ENCODE peak calls at places on chromosomes 4 and X, in four cellular contexts. One of them, this sample, is unnamed.

GRCh38 chrX:48071064-48071985 is at the start of gene ZNF630:
- DNase-seq in CD8-positive, alpha-beta T cell: peak; percentile 25
- DNase-seq in cardiac muscle cell: peak; percentile 73
- DNase-seq in upper lobe of left lung: peak; percentile 87
- DNase-seq in this sample: peak; percentile 18

GRCh38 chrX:15988661-15989603 is 134.3 kb upstream of the AP1S2 start:
- DNase-seq in CD8-positive, alpha-beta T cell: no peak
- DNase-seq in cardiac muscle cell: no peak
- DNase-seq in upper lobe of left lung: no peak
- DNase-seq in this sample: no peak

GRCh38 chr4:65918217-65918616 is 247.9 kb upstream of the EPHA5 start:
- DNase-seq in CD8-positive, alpha-beta T cell: no peak
- DNase-seq in cardiac muscle cell: peak; percentile 5
- DNase-seq in upper lobe of left lung: no peak
- DNase-seq in this sample: no peak

GRCh38 chr4:103098746-103099421 is 750 bp downstream of the BDH2 start:
- DNase-seq in CD8-positive, alpha-beta T cell: no peak
- DNase-seq in cardiac muscle cell: peak; percentile 8
- DNase-seq in upper lobe of left lung: no peak
- DNase-seq in this sample: no peak

GRCh38 chr4:88697588-88698329 is at the start of gene NAP1L5:
- DNase-seq in CD8-positive, alpha-beta T cell: peak; percentile 55
- DNase-seq in cardiac muscle cell: peak; percentile 35
- DNase-seq in upper lobe of left lung: peak; percentile 70
- DNase-seq in this sample: peak; percentile 66

GRCh38 chr4:113539408-113539807 is 222.1 kb downstream of the CAMK2D start:
- DNase-seq in CD8-positive, alpha-beta T cell: no peak
- DNase-seq in cardiac muscle cell: no peak
- DNase-seq in upper lobe of left lung: no peak
- DNase-seq in this sample: no peak

GRCh38 chr4:183353557-183353956 is 31.3 kb upstream of the CLDN24 start:
- DNase-seq in CD8-positive, alpha-beta T cell: no peak
- DNase-seq in cardiac muscle cell: no peak
- DNase-seq in upper lobe of left lung: no peak
- DNase-seq in this sample: no peak

GRCh38 chr4:111362891-111363290 is 740.0 kb upstream of the PITX2 start:
- DNase-seq in CD8-positive, alpha-beta T cell: no peak
- DNase-seq in cardiac muscle cell: no peak
- DNase-seq in upper lobe of left lung: no peak
- DNase-seq in this sample: no peak

GRCh38 chrX:24629701-24630100 is 17.4 kb downstream of the PCYT1B start:
- DNase-seq in CD8-positive, alpha-beta T cell: no peak
- DNase-seq in cardiac muscle cell: no peak
- DNase-seq in upper lobe of left lung: no peak
- DNase-seq in this sample: no peak

GRCh38 chr4:95531141-95531540 is 17.6 kb downstream of the UNC5C start:
- DNase-seq in CD8-positive, alpha-beta T cell: no peak
- DNase-seq in cardiac muscle cell: peak; percentile 37
- DNase-seq in upper lobe of left lung: no peak
- DNase-seq in this sample: no peak

GRCh38 chr4:111671756-111672155 is 473.5 kb upstream of the FAM241A start:
- DNase-seq in CD8-positive, alpha-beta T cell: no peak
- DNase-seq in cardiac muscle cell: no peak
- DNase-seq in upper lobe of left lung: no peak
- DNase-seq in this sample: no peak

GRCh38 chrX:20061869-20062254 is 54.8 kb downstream of the MAP7D2 start:
- DNase-seq in CD8-positive, alpha-beta T cell: no peak
- DNase-seq in cardiac muscle cell: no peak
- DNase-seq in upper lobe of left lung: no peak
- DNase-seq in this sample: no peak

GRCh38 chrX:65644621-65645287 is 22.7 kb upstream of the MSN start:
- DNase-seq in CD8-positive, alpha-beta T cell: no peak
- DNase-seq in cardiac muscle cell: no peak
- DNase-seq in upper lobe of left lung: peak; percentile 93
- DNase-seq in this sample: no peak

GRCh38 chrX:150569155-150569477 is 695 bp downstream of the MTM1 start:
- DNase-seq in CD8-positive, alpha-beta T cell: peak; percentile 11
- DNase-seq in cardiac muscle cell: no peak
- DNase-seq in upper lobe of left lung: peak; percentile 40
- DNase-seq in this sample: no peak

GRCh38 chrX:848366-848765 is 217.8 kb downstream of the SHOX start:
- DNase-seq in CD8-positive, alpha-beta T cell: no peak
- DNase-seq in cardiac muscle cell: no peak
- DNase-seq in upper lobe of left lung: no peak
- DNase-seq in this sample: no peak

GRCh38 chr4:82480786-82481317 is 50.5 kb downstream of the ENOPH1 start:
- DNase-seq in CD8-positive, alpha-beta T cell: no peak
- DNase-seq in cardiac muscle cell: no peak
- DNase-seq in upper lobe of left lung: no peak
- DNase-seq in this sample: no peak

GRCh38 chrX:45711231-45711630 is 510.6 kb upstream of the DIPK2B start:
- DNase-seq in CD8-positive, alpha-beta T cell: no peak
- DNase-seq in cardiac muscle cell: no peak
- DNase-seq in upper lobe of left lung: no peak
- DNase-seq in this sample: no peak

GRCh38 chr4:72136429-72136828 is 104.6 kb downstream of the NPFFR2 start:
- DNase-seq in CD8-positive, alpha-beta T cell: no peak
- DNase-seq in cardiac muscle cell: peak; percentile 14
- DNase-seq in upper lobe of left lung: no peak
- DNase-seq in this sample: no peak

GRCh38 chr4:178242655-178243054 is 800.4 kb upstream of the AGA start:
- DNase-seq in CD8-positive, alpha-beta T cell: no peak
- DNase-seq in cardiac muscle cell: no peak
- DNase-seq in upper lobe of left lung: no peak
- DNase-seq in this sample: no peak

GRCh38 chr4:178244785-178245184 is 802.5 kb upstream of the AGA start:
- DNase-seq in CD8-positive, alpha-beta T cell: no peak
- DNase-seq in cardiac muscle cell: no peak
- DNase-seq in upper lobe of left lung: no peak
- DNase-seq in this sample: no peak

GRCh38 chr4:178240891-178241290 is 798.7 kb upstream of the AGA start:
- DNase-seq in CD8-positive, alpha-beta T cell: no peak
- DNase-seq in cardiac muscle cell: no peak
- DNase-seq in upper lobe of left lung: no peak
- DNase-seq in this sample: no peak

DNA sequence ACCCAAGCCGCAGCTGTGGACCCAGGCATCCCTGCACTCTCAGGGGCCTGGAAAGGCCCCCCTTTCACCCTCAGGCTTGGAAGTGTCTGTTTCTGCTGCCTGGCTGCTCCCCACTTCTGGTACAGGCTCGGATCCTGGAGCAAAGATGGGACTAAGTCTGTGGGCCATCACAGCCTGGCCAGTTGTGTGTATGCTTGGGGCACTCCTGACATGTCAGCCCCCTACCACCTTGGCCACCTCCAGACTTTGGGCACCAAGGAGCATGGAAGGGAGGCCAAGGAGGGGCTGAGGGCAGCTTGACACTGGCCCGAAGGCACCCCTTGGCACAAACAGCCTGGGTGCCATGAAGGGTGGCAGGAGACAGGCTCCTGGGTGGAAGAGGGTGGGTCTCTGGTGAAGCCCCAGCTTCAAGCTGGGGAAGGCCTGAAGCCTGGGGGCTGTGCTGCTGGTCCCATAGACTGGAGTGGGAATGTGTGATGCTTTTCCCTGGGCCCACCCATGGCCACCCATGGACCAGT is 799.4 kb upstream of the AGA start:
- DNase-seq in CD8-positive, alpha-beta T cell: no peak
- DNase-seq in cardiac muscle cell: no peak
- DNase-seq in upper lobe of left lung: no peak
- DNase-seq in this sample: no peak
- H3K9me3 ChIP-seq in CD8-positive, alpha-beta T cell: no peaks in the 10 kb centered on the region
- H3K9me3 ChIP-seq in cardiac muscle cell: no peaks in the 10 kb centered on the region
- H3K9me3 ChIP-seq in upper lobe of left lung: peaks cover 22% of the 10 kb centered on the region
- H3K9me3 ChIP-seq in this sample: no peaks in the 10 kb centered on the region

GRCh38 chrX:151780621-151781020 is 46.1 kb downstream of the CNGA2 start:
- DNase-seq in CD8-positive, alpha-beta T cell: no peak
- DNase-seq in cardiac muscle cell: no peak
- DNase-seq in upper lobe of left lung: no peak
- DNase-seq in this sample: no peak

GRCh38 chrX:151776936-151777335 is 42.4 kb downstream of the CNGA2 start:
- DNase-seq in CD8-positive, alpha-beta T cell: no peak
- DNase-seq in cardiac muscle cell: no peak
- DNase-seq in upper lobe of left lung: no peak
- DNase-seq in this sample: no peak

GRCh38 chrX:151776113-151776790 is 41.7 kb downstream of the CNGA2 start:
- DNase-seq in CD8-positive, alpha-beta T cell: no peak
- DNase-seq in cardiac muscle cell: no peak
- DNase-seq in upper lobe of left lung: no peak
- DNase-seq in this sample: no peak

GRCh38 chrX:151773434-151773833 is 38.9 kb downstream of the CNGA2 start:
- DNase-seq in CD8-positive, alpha-beta T cell: no peak
- DNase-seq in cardiac muscle cell: no peak
- DNase-seq in upper lobe of left lung: no peak
- DNase-seq in this sample: no peak

GRCh38 chrX:151779258-151779657 is 44.7 kb downstream of the CNGA2 start:
- DNase-seq in CD8-positive, alpha-beta T cell: no peak
- DNase-seq in cardiac muscle cell: no peak
- DNase-seq in upper lobe of left lung: no peak
- DNase-seq in this sample: no peak
- H3K9me3 ChIP-seq in CD8-positive, alpha-beta T cell: no peaks in the 10 kb centered on the region
- H3K9me3 ChIP-seq in cardiac muscle cell: no peaks in the 10 kb centered on the region
- H3K9me3 ChIP-seq in upper lobe of left lung: no peaks in the 10 kb centered on the region
- H3K9me3 ChIP-seq in this sample: no peaks in the 10 kb centered on the region

DNA sequence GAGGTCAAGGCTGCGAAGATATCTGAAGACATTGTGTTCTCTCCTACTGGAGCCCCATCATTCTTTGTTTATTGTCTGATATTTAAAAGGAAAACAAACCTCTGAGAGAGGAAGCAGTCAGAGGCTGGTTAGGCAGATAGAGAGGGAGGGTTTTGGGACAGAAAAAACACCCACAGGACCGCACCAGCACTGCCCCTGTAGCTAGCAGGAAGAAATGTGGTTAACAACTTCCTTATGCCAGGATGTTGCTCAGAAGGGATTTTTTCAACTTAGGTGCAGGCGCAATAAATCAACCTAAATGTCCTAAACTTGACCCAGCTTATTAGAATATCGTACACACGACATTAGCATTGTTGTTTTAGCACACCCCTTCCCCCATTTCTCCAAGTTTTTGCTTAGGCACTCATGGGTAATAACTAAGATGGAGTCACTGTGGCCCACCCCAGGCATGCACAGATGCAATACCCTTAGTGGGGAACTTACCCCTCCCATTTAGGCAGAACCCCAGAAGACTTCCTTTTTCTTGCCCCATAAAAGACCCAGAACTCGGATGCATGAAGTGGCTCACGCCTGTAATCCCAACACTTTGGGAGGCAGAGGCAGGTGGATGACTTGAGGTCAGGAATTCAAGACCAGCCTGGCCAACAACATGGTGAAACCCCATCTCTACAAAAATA is 2.8 kb upstream of the ZNF718 start:
- DNase-seq in CD8-positive, alpha-beta T cell: peak; percentile 29
- DNase-seq in cardiac muscle cell: no peak
- DNase-seq in upper lobe of left lung: peak; percentile 34
- DNase-seq in this sample: no peak
- H3K9me3 ChIP-seq in CD8-positive, alpha-beta T cell: no peaks in the 10 kb centered on the region
- H3K9me3 ChIP-seq in cardiac muscle cell: no peaks in the 10 kb centered on the region
- H3K9me3 ChIP-seq in upper lobe of left lung: peaks cover 2% of the 10 kb centered on the region
- H3K9me3 ChIP-seq in this sample: peaks cover 8% of the 10 kb centered on the region

GRCh38 chr4:129064717-129065116 is 28.6 kb downstream of the SCLT1 start:
- DNase-seq in CD8-positive, alpha-beta T cell: no peak
- DNase-seq in cardiac muscle cell: no peak
- DNase-seq in upper lobe of left lung: no peak
- DNase-seq in this sample: no peak

GRCh38 chr4:129062580-129062979 is 30.8 kb downstream of the SCLT1 start:
- DNase-seq in CD8-positive, alpha-beta T cell: no peak
- DNase-seq in cardiac muscle cell: no peak
- DNase-seq in upper lobe of left lung: no peak
- DNase-seq in this sample: no peak

GRCh38 chr4:129063640-129064039 is 29.7 kb downstream of the SCLT1 start:
- DNase-seq in CD8-positive, alpha-beta T cell: no peak
- DNase-seq in cardiac muscle cell: no peak
- DNase-seq in upper lobe of left lung: no peak
- DNase-seq in this sample: no peak

GRCh38 chr4:129059028-129059427 is 34.3 kb downstream of the SCLT1 start:
- DNase-seq in CD8-positive, alpha-beta T cell: no peak
- DNase-seq in cardiac muscle cell: no peak
- DNase-seq in upper lobe of left lung: no peak
- DNase-seq in this sample: no peak
- H3K9me3 ChIP-seq in CD8-positive, alpha-beta T cell: peaks cover 57% of the 10 kb centered on the region
- H3K9me3 ChIP-seq in cardiac muscle cell: no peaks in the 10 kb centered on the region
- H3K9me3 ChIP-seq in upper lobe of left lung: peaks cover 79% of the 10 kb centered on the region
- H3K9me3 ChIP-seq in this sample: peaks cover 20% of the 10 kb centered on the region

DNA sequence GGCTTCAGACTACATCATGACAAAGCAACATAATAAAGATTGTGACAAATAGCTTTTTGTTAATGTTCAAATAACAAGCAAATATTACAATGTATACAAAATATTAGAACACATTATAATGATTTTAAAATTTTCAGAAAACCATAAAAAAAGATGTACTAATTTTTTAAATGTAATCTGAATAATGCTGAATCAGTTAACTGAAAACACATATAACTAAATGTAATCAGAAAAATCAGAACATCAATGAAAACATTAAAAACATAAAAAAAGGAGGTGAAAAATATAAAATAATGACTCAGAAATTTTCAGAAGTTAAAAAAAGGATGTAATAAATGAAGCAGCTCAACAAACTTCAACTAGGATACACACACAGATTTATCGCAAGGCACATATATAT is 53.5 kb downstream of the ZNF721 start:
- DNase-seq in CD8-positive, alpha-beta T cell: no peak
- DNase-seq in cardiac muscle cell: no peak
- DNase-seq in upper lobe of left lung: no peak
- DNase-seq in this sample: no peak
- H3K9me3 ChIP-seq in CD8-positive, alpha-beta T cell: peaks cover 65% of the 10 kb centered on the region
- H3K9me3 ChIP-seq in cardiac muscle cell: peaks cover 17% of the 10 kb centered on the region
- H3K9me3 ChIP-seq in upper lobe of left lung: peaks cover 100% of the 10 kb centered on the region
- H3K9me3 ChIP-seq in this sample: peaks cover 55% of the 10 kb centered on the region

DNA sequence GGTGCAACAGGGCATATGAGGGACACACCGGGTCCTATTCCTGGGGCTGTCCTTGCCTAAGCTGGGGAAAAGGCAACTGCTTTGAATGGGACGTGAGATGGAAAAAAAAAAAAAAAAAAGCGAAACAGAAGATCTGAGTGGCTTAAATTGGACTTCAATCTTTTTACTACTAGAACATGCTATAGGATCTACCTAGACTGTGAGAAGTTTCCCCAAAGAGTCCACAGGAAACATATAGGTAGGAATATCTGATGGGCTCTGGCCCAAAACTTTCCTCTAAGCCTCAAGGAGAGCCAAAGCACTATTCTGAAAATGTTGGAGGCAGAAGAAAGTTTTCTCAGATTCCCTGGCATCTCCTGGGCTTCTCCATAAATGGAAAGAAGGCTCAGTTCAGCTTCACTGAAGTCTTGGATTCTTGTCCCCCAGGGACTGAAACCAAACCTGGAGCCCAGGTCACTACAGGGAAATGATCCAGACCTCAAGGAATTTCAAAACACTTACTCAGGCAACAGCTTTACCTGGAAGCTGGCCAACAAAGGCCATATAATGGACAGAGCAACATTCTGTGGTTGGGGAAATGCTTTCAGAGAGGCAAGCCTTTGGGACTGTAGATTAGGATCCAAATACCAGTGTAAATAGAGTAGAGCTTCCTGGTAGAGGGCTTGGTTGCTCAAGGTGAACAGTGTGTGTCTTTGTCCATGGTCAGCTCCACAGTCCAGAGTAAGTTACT is 56.9 kb upstream of the PROM1 start:
- DNase-seq in CD8-positive, alpha-beta T cell: no peak
- DNase-seq in cardiac muscle cell: peak; percentile 60
- DNase-seq in upper lobe of left lung: peak; percentile 65
- DNase-seq in this sample: no peak
- H3K9me3 ChIP-seq in CD8-positive, alpha-beta T cell: peaks cover 5% of the 10 kb centered on the region
- H3K9me3 ChIP-seq in cardiac muscle cell: no peaks in the 10 kb centered on the region
- H3K9me3 ChIP-seq in upper lobe of left lung: peaks cover 13% of the 10 kb centered on the region
- H3K9me3 ChIP-seq in this sample: no peaks in the 10 kb centered on the region

GRCh38 chr4:142656178-142656577 is 189.9 kb downstream of the INPP4B start:
- DNase-seq in CD8-positive, alpha-beta T cell: no peak
- DNase-seq in cardiac muscle cell: peak; percentile 6
- DNase-seq in upper lobe of left lung: no peak
- DNase-seq in this sample: no peak
- H3K9me3 ChIP-seq in CD8-positive, alpha-beta T cell: peaks cover 42% of the 10 kb centered on the region
- H3K9me3 ChIP-seq in cardiac muscle cell: no peaks in the 10 kb centered on the region
- H3K9me3 ChIP-seq in upper lobe of left lung: peaks cover 79% of the 10 kb centered on the region
- H3K9me3 ChIP-seq in this sample: peaks cover 20% of the 10 kb centered on the region